ENCODE peak calls at places on chromosomes 4 and X, in four cellular contexts. W, N, C and R are unnamed samples.

GRCh38 chr4:113768952-113769351 is 7.4 kb upstream of the CAMK2D start:
- DNase-seq in W (peak; percentile 27), N (no peak), C (no peak), R (no peak)

GRCh38 chr4:107629318-107629717 is 90.7 kb downstream of the PAPSS1 start:
- DNase-seq in W (no peak), N (no peak), C (no peak), R (no peak)

GRCh38 chrX:138914751-138915150 is 203.2 kb upstream of the FGF13 start:
- DNase-seq in W (peak; percentile 33), N (no peak), C (no peak), R (no peak)

GRCh38 chrX:96430756-96431455 is 253.7 kb upstream of the DIAPH2 start:
- DNase-seq in W (no peak), N (no peak), C (no peak), R (no peak)

GRCh38 chrX:644304-645023 is 13.9 kb downstream of the SHOX start:
- DNase-seq in W (no peak), N (no peak), C (no peak), R (no peak)

GRCh38 chrX:151750511-151750910 is 16.0 kb downstream of the CNGA2 start:
- DNase-seq in W (no peak), N (no peak), C (no peak), R (no peak)

GRCh38 chrX:25020391-25021131 is 4.8 kb upstream of the ARX start:
- DNase-seq in W (no peak), N (no peak), C (no peak), R (peak; percentile 40)

GRCh38 chr4:150302553-150302952 is 224.3 kb downstream of the DCLK2 start:
- DNase-seq in W (peak; percentile 97), N (peak; percentile 53), C (peak; percentile 87), R (peak; percentile 59)

GRCh38 chr4:139728840-139729239 is 63.2 kb downstream of the MGST2 start:
- DNase-seq in W (no peak), N (no peak), C (no peak), R (no peak)

GRCh38 chr4:1269209-1269608 is 20.3 kb upstream of the CTBP1 start:
- DNase-seq in W (no peak), N (no peak), C (no peak), R (no peak)
- H2AFZ ChIP-seq in W (no peak overlapping the region), N (no peak overlapping the region), C (no peak overlapping the region), R (no peak overlapping the region)

GRCh38 chrX:109890910-109891502 is 111.9 kb upstream of the TMEM164 start:
- DNase-seq in W (peak; percentile 18), N (peak; percentile 43), C (peak; percentile 34), R (no peak)

GRCh38 chrX:109890300-109890699 is 112.6 kb upstream of the TMEM164 start:
- DNase-seq in W (no peak), N (no peak), C (no peak), R (no peak)

GRCh38 chrX:109886122-109886761 is 116.7 kb upstream of the TMEM164 start:
- DNase-seq in W (no peak), N (peak; percentile 37), C (peak; percentile 28), R (no peak)

GRCh38 chrX:109889289-109890006 is 113.5 kb upstream of the TMEM164 start:
- DNase-seq in W (no peak), N (no peak), C (no peak), R (no peak)
- TF ChIP-seq CTCF in W (no peak), N (no peak), C (no peak), R (peak; percentile 24)

DNA sequence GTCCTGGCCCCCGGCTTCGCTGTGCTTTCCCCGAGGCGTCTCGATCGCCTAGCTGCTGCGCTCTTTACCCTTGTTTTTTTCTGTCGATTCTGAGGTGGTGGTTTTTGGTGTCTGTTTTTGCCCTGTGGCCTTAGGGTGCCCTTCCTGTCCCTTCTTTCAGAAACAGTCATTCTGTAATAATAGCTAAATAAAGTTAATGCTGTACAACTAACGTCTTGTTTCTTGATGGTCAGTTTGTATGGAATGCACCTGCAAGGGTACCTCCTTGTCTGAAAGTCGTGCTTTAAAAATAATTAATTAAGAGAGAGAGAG is 686 bp downstream of the FIP1L1 start:
- DNase-seq in W (no peak), N (no peak), C (no peak), R (no peak)
- H3K27ac ChIP-seq in W (peak overlapping the region; percentile 92), N (peak overlapping the region; percentile 70), C (peak overlapping the region; percentile 70), R (no peak overlapping the region)

GRCh38 chr4:166670341-166670740 is 564.0 kb downstream of the SPOCK3 start:
- DNase-seq in W (no peak), N (no peak), C (no peak), R (no peak)

GRCh38 chr4:166675411-166675810 is 558.9 kb downstream of the SPOCK3 start:
- DNase-seq in W (peak; percentile 81), N (no peak), C (peak; percentile 71), R (no peak)

DNA sequence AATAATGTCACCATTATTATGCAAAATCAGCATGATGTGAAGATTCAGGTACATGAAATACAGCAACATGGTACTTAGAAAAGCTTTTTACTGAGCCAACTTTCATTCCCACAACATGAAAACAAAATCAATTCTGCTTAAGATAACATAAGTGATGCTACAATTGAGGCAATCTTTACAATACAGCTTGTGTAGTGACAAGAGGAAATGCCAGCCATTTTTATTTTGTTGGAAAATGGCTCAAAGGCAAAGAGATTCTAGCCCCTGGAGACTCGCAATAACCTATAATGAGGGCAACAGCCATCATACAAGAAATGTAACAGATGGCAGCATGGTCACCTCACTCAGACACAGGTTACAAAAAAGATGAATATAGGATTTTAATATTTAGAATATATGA is 560.4 kb downstream of the SPOCK3 start:
- DNase-seq in W (no peak), N (no peak), C (no peak), R (no peak)
- H2AFZ ChIP-seq in W (no peak overlapping the region), N (no peak overlapping the region), C (no peak overlapping the region), R (no peak overlapping the region)

DNA sequence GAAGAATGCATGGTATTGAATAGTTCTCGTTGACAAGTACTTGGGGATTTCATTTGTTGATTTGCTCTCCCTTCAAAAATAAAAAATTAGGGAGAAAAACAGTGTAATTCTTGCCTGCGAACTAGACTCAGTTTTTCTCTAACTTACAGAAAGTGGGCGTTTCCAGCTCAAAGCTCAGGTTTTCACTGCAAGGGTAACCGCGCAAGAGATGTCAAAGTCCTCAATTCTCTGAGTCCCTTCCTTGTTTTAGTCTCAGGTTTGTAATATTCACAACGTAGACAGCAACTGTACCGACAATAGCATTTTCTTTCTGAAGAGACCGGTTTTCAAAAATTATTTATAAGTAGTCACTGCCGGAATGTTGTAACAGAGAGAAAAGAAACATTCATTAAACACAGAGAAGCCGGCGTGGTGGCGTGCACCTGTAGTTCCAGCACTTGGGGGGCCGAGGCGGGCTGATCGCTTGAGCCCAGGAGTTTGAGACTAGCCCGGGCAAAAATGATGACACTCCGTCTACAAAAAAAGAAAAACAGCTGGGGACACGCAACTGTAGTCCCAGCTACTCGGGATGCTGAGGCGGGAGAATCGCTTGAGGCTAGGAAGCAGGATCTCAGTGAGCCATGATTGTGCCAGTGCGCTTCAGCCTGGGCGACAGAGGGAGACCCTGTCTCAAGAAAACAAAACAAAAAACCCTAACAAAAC is 771 bp downstream of the ZCCHC4 start:
- DNase-seq in W (no peak), N (no peak), C (no peak), R (no peak)
- TF ChIP-seq CTCF in W (no peak), N (no peak), C (no peak), R (no peak)

GRCh38 chr4:118756958-118757357 is 71.8 kb downstream of the METTL14 start:
- DNase-seq in W (no peak), N (no peak), C (no peak), R (no peak)
- H3K27ac ChIP-seq in W (no peak overlapping the region), N (no peak overlapping the region), C (no peak overlapping the region), R (no peak overlapping the region)

GRCh38 chr4:70801265-70801809 is 38.4 kb downstream of the GRSF1 start:
- DNase-seq in W (no peak), N (no peak), C (no peak), R (no peak)

DNA sequence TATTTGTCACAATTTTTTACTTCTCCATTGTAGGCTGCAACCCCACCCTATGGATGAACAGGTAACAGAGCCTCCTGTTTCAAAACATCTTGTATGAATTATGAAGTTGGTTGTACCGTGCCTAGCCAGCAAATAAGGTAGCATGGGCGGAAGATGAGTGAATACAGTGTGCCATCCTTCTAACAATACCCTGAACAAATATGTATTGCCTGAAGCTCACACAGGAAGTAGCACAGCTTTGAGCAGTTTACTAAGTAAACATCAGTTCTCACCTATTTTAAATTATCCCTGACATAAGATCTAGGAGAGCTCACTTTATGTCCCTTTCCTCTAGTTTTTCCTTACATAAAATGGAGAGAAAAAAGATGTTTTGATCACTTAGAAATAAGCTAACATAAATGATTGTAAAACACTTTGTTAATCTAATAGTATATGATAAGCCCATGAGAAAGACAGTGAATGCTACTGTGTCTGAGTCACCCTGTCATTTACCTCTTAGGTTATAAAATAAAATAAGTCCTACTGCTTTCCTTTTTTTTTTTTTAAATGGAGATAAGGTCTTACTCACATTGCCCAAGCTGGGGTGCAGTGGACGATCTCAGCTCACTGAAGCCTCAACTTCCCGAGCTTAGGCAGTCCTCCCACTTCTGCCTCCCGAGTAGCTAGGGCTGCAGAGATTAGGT is 36.6 kb downstream of the GRSF1 start:
- DNase-seq in W (no peak), N (no peak), C (no peak), R (no peak)
- H2AFZ ChIP-seq in W (no peak overlapping the region), N (no peak overlapping the region), C (no peak overlapping the region), R (no peak overlapping the region)

GRCh38 chr4:137819964-137820383 is 287.7 kb upstream of the PCDH18 start:
- DNase-seq in W (peak; percentile 36), N (peak; percentile 50), C (peak; percentile 57), R (peak; percentile 37)
- TF ChIP-seq CTCF in W (peak; percentile 70), N (peak; percentile 72), C (peak; percentile 78), R (peak; percentile 69)

DNA sequence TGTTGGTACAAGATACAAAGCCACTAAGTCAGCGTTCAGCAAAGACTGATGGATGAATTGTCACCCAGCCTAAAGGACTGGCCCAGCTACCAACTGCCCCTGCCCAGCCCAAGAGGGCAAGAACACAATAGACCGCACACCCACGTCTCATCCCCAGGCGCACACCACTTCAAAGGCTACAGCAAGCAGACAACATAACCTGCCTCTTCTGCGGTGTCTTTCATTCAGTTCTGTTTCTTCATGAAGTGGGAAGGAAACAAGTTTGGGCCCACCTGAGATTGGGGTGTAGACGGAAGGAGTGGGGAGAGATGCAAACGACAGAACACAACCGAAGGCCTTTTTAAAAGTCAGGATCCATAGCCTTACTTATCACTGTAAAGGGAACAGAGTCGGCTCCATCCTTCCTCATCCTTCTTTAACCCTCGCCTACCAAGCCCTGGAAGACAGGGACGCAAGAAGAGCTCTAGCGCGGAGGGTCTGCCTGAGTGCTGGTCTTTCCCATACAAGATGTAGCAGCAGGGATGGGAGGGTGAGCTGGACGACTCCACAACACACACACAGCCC is 691 bp downstream of the SCARB2 start:
- DNase-seq in W (peak; percentile 61), N (no peak), C (peak; percentile 51), R (no peak)
- H3K27ac ChIP-seq in W (peak overlapping the region; percentile 84), N (peak overlapping the region; percentile 84), C (peak overlapping the region; percentile 77), R (peak overlapping the region; percentile 89)